ENCODE peak calls at places on chromosomes 11 and 22, in four cellular contexts. M is H1, N is GM12878, L is K562. J is an unnamed sample.

GRCh38 chr22:22745225-22746060 is 101.0 kb downstream of the GGTLC2 start:
- DNase-seq in N (no peak), L (peak; percentile 82), M (peak; percentile 71), J (no peak)

GRCh38 chr11:74671520-74672196 is 59.6 kb downstream of the CHRDL2 start:
- DNase-seq in L (no peak), N (no peak), M (peak; percentile 35), J (no peak)

GRCh38 chr11:128783513-128783912 is 83.6 kb downstream of the KCNJ1 start:
- DNase-seq in L (no peak), M (no peak), N (no peak), J (no peak)

GRCh38 chr11:10881892-10882291 is 24.0 kb upstream of the ZBED5 start:
- DNase-seq in M (no peak), L (no peak), N (no peak), J (no peak)

GRCh38 chr11:36455658-36456111 is 54.4 kb downstream of the TRAF6 start:
- DNase-seq in L (no peak), N (no peak), M (no peak), J (no peak)

GRCh38 chr22:19085233-19086043 is 36.8 kb downstream of the DGCR2 start:
- DNase-seq in L (peak; percentile 77), M (no peak), N (peak; percentile 43), J (no peak)

GRCh38 chr22:50399751-50400331 is 56.7 kb downstream of the PPP6R2 start:
- DNase-seq in N (no peak), M (peak; percentile 72), L (peak; percentile 43), J (peak; percentile 3)

GRCh38 chr11:58330861-58331260 is 28.0 kb downstream of the OR5B17 start:
- DNase-seq in L (no peak), M (no peak), N (no peak), J (no peak)

GRCh38 chr22:17436981-17437410 is 67.7 kb downstream of the CECR2 start:
- DNase-seq in N (no peak), M (no peak), L (no peak), J (no peak)

GRCh38 chr11:27912916-27913315 is 195.0 kb downstream of the KIF18A start:
- DNase-seq in N (no peak), L (no peak), M (no peak), J (no peak)

GRCh38 chr11:13007702-13008435 is 1.2 kb upstream of the RASSF10 start:
- DNase-seq in L (no peak), M (no peak), N (no peak), J (no peak)

GRCh38 chr22:39214383-39215069 is 30.3 kb downstream of the PDGFB start:
- DNase-seq in L (no peak), N (no peak), M (peak; percentile 57), J (peak; percentile 73)

DNA sequence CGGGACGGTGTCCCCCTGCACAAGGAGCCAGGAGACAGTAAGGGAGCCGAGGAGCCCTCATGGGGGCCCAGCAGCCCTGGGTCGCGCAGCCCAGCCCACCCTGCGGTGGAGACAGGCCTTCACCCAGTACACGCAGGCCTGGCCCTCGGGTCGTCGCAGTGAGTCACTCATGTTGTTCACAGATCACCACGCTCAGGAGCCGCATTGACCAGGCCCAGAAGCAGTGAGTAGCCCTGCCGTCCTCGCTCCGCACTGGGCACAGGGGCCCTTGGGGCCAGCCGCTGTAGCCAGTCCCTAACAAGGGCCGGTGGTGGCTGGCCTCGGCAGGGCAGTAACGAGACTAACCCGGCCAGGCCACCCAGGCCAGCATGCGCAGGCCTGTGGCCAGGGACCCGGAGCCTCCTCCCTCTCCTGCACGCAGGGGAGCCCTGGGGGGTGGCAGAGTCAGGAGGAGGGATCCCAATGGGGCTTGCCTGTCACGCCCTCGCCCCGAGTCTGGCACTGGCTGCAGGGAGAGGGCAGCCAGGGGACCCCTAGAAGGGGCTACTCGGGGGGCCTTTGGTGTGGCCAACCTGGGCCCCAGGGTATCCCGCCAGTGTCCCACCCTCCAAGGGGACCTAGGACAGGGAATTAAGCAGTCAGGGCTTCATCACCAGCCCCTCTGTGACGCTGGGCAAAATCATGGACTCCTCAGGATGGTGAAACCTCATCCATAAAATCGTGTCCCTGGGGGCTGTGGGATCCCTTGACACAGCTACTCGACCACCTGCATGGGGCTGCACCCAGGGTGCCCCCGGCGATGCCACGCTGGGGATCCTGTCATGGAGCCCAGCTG is 10.1 kb upstream of the MRPL23 start:
- DNase-seq in N (no peak), L (no peak), M (peak; percentile 49), J (no peak)
- H2AFZ ChIP-seq in N (no peak overlapping the region), L (no peak overlapping the region), M (no peak overlapping the region), J (no peak overlapping the region)

DNA sequence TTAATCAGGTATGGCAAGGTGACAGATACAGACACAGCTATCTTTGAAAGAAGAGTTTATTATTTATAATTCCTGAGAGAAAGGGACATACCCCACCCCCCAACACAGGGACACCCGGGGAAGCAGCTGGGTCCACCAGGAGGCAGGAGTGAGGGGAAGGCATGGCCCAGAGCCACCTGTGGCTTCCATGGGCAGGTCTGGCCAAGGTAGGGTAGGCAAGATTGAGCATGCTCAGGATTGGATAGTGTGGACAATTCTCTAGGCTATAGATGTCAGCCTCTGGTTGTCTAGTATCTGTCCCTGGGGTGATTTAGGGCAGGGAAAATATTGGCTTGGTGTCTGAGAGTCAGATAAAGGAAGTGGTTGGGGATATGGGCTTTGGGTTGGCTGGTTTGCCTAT is 27.5 kb upstream of the SMIM35 start:
- DNase-seq in L (no peak), M (no peak), N (no peak), J (no peak)
- TF ChIP-seq EGR1 in L (no peak), M (no peak), N (no peak), J (no peak)

GRCh38 chr11:9380773-9381172 is 3.7 kb upstream of the IPO7 start:
- DNase-seq in N (no peak), L (no peak), M (no peak), J (no peak)

GRCh38 chr11:9386901-9387300 is 2.4 kb downstream of the IPO7 start:
- DNase-seq in M (no peak), L (no peak), N (no peak), J (no peak)

GRCh38 chr11:9384535-9385287 is at the start of gene IPO7:
- DNase-seq in M (peak; percentile 85), N (peak; percentile 60), L (peak; percentile 92), J (peak; percentile 80)

GRCh38 chr11:9386086-9386485 is 1.6 kb downstream of the IPO7 start:
- DNase-seq in M (no peak), L (no peak), N (no peak), J (no peak)

DNA sequence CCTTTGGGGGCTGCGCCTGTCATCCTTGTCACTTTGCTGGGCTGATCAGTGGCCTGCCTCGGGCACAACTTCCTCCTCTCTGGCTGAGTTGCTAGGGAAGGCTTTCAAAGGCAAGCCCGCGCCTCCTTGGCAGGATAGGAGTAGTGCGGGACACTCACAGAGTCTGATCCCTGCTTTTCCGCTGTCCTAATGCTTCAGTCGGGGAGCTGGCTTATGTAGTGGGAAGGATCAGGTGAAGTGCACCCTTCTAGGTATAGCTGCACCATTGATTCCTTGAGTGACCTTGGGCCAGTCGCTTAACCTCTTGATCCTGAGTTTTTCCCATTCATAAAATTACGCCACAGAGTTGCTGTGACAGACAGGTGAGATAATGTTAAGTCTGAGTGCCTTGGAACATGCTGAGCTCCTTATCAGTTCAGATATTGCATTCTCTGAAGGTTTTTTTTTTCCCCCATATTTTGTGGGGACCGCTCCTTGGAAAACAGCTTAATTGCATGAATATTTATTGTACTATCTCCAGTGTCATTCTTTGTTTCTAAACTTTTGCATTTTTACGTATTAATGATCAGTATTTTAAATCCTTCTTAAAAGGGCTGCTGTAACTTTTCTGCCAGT is 943 bp downstream of the IPO7 start:
- DNase-seq in N (no peak), M (no peak), L (peak; percentile 58), J (no peak)
- TF ChIP-seq SRF in N (no peak), M (no peak), L (no peak), J (no peak)

GRCh38 chr22:29768052-29768680 is 997 bp downstream of the UQCR10 start:
- DNase-seq in N (no peak), M (no peak), L (no peak), J (no peak)
- H2AFZ ChIP-seq in N (no peak overlapping the region), M (no peak overlapping the region), L (peak overlapping the region; percentile 99), J (no peak overlapping the region)

GRCh38 chr22:44046485-44047141 is 22.5 kb downstream of the PARVB start:
- DNase-seq in N (no peak), M (no peak), L (peak; percentile 83), J (no peak)

GRCh38 chr22:44049369-44050231 is 25.5 kb downstream of the PARVB start:
- DNase-seq in M (no peak), N (no peak), L (no peak), J (no peak)

GRCh38 chr22:44047891-44048301 is 23.8 kb downstream of the PARVB start:
- DNase-seq in M (no peak), N (no peak), L (no peak), J (no peak)

GRCh38 chr22:44051961-44052360 is 27.9 kb downstream of the PARVB start:
- DNase-seq in M (no peak), L (no peak), N (no peak), J (no peak)

DNA sequence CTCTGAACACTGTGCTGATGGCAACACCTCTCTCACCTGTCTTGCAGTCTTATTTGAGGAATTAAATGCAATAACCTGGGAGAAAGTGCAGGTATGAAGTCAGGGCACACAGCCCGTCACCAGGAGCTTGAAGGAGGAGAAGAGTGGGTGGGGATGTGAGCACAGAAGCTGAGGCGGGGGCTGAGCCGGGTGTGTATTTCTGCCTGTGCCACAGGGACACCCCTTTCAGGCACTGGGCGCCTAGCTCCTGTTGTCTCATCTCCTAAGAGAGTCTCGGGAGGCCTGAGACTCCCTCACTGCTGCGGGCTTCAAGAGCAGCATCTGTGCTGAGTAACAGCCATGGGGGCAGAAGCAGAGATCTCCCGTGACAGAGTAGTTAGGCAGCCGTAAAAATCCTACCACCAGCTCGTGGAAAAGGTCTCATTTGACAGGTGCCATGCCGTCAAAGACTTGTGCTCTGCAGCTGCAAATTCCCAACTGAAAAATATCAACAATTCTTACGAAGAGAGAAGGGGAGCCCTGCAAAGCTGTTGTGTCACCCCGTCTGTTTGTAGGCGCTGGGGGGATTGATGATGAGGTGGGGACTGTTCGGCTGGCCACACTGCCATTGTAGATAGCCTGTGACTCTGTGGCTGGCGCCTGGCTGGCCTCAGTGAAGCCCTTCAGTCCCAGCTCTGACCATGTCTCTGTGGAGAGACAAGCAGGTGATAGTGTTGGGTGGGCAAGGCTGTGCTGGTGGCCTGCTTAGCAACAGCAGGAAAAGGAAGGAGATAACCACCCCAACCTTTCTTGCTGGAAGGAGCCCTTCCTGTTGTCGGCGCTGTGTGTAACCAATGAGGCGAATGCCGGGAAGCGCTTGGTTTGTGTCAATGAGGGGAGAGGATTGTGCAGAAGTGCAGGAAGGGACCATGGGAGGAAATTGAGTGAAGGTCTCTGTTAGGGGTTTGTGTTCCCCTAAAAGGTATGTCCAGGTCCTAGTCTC is 27.0 kb downstream of the PARVB start:
- DNase-seq in M (no peak), N (no peak), L (no peak), J (no peak)
- TF ChIP-seq EGR1 in M (no peak), N (no peak), L (no peak), J (no peak)

GRCh38 chr22:47340851-47341436 is 578.5 kb downstream of the TBC1D22A start:
- DNase-seq in M (no peak), L (no peak), N (no peak), J (no peak)
- TF ChIP-seq SRF in M (no peak), L (no peak), N (no peak), J (no peak)

DNA sequence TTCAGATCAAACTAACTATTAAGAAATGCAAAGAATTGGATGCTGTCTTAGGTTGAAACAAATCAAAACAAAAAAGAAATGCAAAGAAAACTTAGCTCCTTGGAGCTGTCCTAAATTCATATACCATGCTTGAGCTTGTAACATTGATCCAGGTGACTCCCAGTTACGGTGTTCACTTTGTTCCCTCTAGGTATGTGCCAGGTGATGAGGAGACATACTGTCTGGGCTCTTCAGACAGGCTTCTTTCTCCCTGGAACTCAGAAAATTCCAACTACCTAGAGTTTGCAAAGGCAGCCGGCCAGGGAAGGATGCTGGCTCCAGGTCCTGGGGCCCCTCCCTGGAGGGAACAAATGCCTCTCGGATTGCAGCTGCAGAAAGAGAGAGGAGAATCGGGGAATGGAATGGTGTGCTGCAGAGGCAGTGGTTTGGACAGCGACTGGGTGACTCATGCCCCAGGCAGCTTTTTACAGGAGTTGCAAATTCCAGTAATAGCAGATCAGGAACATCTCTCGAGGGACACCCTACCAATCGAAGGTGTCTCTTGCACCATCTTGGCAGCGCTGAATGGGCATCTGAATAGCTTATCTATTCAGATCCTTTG is 12.3 kb upstream of the ASPHD2 start:
- DNase-seq in L (no peak), N (no peak), M (peak; percentile 54), J (no peak)
- H2AFZ ChIP-seq in L (no peak overlapping the region), N (no peak overlapping the region), M (peak overlapping the region; percentile 0), J (no peak overlapping the region)